ENCODE peak calls at places on chromosomes 4 and X, in five cellular contexts. I, F, P, M and E are unnamed samples.

GRCh38 chr4:51906167-51906647 is 63.3 kb downstream of the DCUN1D4 start:
- DNase-seq in P (no peak), I (no peak), F (no peak), M (no peak), E (peak; percentile 34)

GRCh38 chrX:153381684-153382532 is 19.2 kb downstream of the PNMA6E start:
- DNase-seq in I (no peak), P (no peak), M (no peak), F (peak; percentile 89), E (no peak)

GRCh38 chr4:21512351-21512750 is 436.2 kb downstream of the KCNIP4 start:
- DNase-seq in I (no peak), M (no peak), F (peak; percentile 49), P (no peak), E (peak; percentile 3)

GRCh38 chr4:182886768-182887167 is 30.4 kb downstream of the DCTD start:
- DNase-seq in I (no peak), M (no peak), P (no peak), F (no peak), E (no peak)

GRCh38 chr4:88054909-88055308 is 47.5 kb downstream of the PKD2 start:
- DNase-seq in M (no peak), P (peak; percentile 66), I (no peak), F (peak; percentile 59), E (no peak)

GRCh38 chrX:115988825-115989224 is 181.7 kb upstream of the AGTR2 start:
- DNase-seq in I (no peak), F (no peak), P (no peak), M (no peak), E (no peak)

GRCh38 chr4:97123573-97123972 is 1019.7 kb downstream of the STPG2 start:
- DNase-seq in I (no peak), P (no peak), F (no peak), M (no peak), E (no peak)

GRCh38 chr4:15232725-15233597 is 194.9 kb upstream of the C1QTNF7 start:
- DNase-seq in P (no peak), F (peak; percentile 94), M (no peak), I (no peak), E (no peak)

GRCh38 chrX:40061871-40062524 is 35.8 kb downstream of the BCOR start:
- DNase-seq in F (no peak), M (no peak), I (no peak), P (no peak), E (no peak)

GRCh38 chr4:150573534-150573933 is 8.4 kb upstream of the MAB21L2 start:
- DNase-seq in I (no peak), P (no peak), F (peak; percentile 71), M (no peak), E (no peak)

GRCh38 chr4:71634364-71634763 is 149.5 kb downstream of the GC start:
- DNase-seq in I (no peak), F (no peak), P (no peak), M (no peak), E (no peak)

GRCh38 chrX:105636667-105637066 is 185.7 kb upstream of the NRK start:
- DNase-seq in M (no peak), I (no peak), F (no peak), P (no peak), E (no peak)

GRCh38 chr4:186953601-186954260 is 230.1 kb upstream of the FAT1 start:
- DNase-seq in P (no peak), F (no peak), M (no peak), I (no peak), E (no peak)

GRCh38 chrX:54540289-54540688 is 10.3 kb downstream of the GNL3L start:
- DNase-seq in F (peak; percentile 55), I (no peak), P (no peak), M (no peak), E (no peak)

GRCh38 chrX:118758511-118758910 is 31.1 kb downstream of the IL13RA1 start:
- DNase-seq in I (no peak), P (no peak), F (no peak), M (no peak), E (no peak)

GRCh38 chrX:118764122-118764521 is 36.7 kb downstream of the IL13RA1 start:
- DNase-seq in M (no peak), F (no peak), P (no peak), I (no peak), E (no peak)

GRCh38 chrX:118760025-118760424 is 32.6 kb downstream of the IL13RA1 start:
- DNase-seq in M (no peak), F (no peak), P (no peak), I (no peak), E (no peak)

GRCh38 chrX:118763489-118763888 is 36.1 kb downstream of the IL13RA1 start:
- DNase-seq in I (no peak), M (no peak), P (no peak), F (no peak), E (no peak)

GRCh38 chrX:118761950-118762725 is 34.7 kb downstream of the IL13RA1 start:
- DNase-seq in P (no peak), M (no peak), F (no peak), I (no peak), E (no peak)
- TF ChIP-seq CTCF in P (no peak), M (no peak), F (no peak), I (no peak), E (no peak)

GRCh38 chrX:5823861-5824260 is 404.8 kb downstream of the NLGN4X start:
- DNase-seq in P (no peak), F (no peak), M (no peak), I (no peak), E (no peak)
- TF ChIP-seq CTCF in P (no peak), F (no peak), M (no peak), I (no peak), E (no peak)

GRCh38 chr4:23333946-23334878 is 555.6 kb downstream of the PPARGC1A start:
- DNase-seq in M (no peak), F (peak; percentile 96), P (no peak), I (no peak), E (no peak)
- TF ChIP-seq CTCF in M (no peak), F (no peak), P (peak; percentile 5), I (no peak), E (no peak)

DNA sequence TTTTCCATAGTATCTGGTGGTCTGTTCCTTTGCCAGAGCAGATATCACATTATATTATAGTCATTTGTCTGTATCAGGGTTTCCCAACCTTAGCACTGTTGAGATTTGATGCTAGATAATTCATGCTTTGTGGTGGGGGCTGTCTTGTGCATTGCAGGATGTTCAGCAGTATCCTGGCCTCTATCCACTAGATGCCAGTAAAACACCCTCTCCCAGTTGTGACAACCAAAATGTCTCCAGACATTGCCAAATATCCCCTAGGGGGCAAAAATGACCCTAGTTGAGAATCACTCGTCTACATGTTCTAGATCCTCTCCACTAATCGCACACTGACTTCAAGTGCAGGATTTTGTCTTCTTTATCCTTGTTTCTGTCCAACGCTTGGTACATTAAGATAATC is 160.8 kb downstream of the FANCB start:
- DNase-seq in I (no peak), P (no peak), F (no peak), M (no peak), E (no peak)
- TF ChIP-seq CTCF in I (no peak), P (no peak), F (no peak), M (no peak), E (no peak)

DNA sequence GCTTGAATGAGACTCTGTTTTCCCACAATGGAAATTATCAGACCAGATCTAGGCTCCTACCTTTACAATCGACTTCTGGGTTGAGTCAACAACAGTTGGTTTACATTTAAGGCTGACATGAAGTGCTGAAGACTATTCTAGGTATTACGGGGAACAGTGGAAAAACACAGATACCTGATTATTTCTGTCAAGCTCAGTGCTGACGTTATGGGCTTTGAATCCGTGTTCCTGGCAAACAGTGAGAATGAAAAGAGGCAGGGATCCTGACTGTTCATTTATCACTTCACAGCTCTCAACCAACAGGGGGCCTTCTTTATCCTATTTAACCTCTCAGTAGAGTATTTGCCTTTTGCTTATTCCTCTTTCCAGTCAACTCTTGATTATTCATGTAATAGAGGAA is 43.1 kb downstream of the TMEM164 start:
- DNase-seq in F (no peak), I (no peak), M (no peak), P (no peak), E (no peak)
- TF ChIP-seq CTCF in F (no peak), I (no peak), M (peak; percentile 33), P (no peak), E (no peak)

DNA sequence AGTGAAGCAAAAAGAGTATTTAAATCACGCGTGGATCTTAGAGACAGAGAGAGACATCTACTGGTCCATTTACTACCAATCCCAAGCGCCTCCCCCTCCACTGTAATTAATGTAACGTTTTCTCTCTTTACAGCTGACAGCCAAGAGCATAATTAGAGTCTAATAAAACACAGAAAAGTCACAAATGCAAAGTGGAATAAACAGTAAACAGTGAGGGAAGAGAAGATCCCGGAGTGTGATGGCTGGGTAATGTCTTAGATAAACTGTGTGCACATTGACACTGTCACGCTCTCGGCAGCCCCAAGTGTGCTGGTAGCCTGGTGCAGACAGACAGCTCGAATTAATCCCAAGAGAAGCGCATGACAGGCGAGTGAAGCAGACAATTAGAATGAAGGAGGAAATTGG is 100.3 kb downstream of the CXXC4 start:
- DNase-seq in F (no peak), I (no peak), M (no peak), P (no peak), E (no peak)
- TF ChIP-seq CTCF in F (no peak), I (no peak), M (no peak), P (no peak), E (no peak)

GRCh38 chr4:103036169-103036568 is 16.7 kb upstream of the SLC9B1 start:
- DNase-seq in M (no peak), I (no peak), F (no peak), P (no peak), E (no peak)

GRCh38 chr4:103026868-103027267 is 7.4 kb upstream of the SLC9B1 start:
- DNase-seq in I (no peak), F (no peak), P (no peak), M (no peak), E (no peak)

GRCh38 chr4:103030791-103031190 is 11.3 kb upstream of the SLC9B1 start:
- DNase-seq in P (no peak), I (no peak), F (no peak), M (no peak), E (no peak)

GRCh38 chr4:103032575-103032974 is 13.1 kb upstream of the SLC9B1 start:
- DNase-seq in I (no peak), M (no peak), P (peak; percentile 65), F (peak; percentile 23), E (peak; percentile 19)
- TF ChIP-seq CTCF in I (no peak), M (peak; percentile 66), P (peak; percentile 72), F (peak; percentile 71), E (no peak)

GRCh38 chrX:132022115-132022862 is 813 bp upstream of the STK26 start:
- DNase-seq in M (no peak), F (peak; percentile 5), P (no peak), I (no peak), E (no peak)
- TF ChIP-seq CTCF in M (peak; percentile 46), F (peak; percentile 17), P (peak; percentile 11), I (no peak), E (no peak)